ENCODE peak calls at places on chromosome 17, in six cellular contexts. S, M, T, P, H and V are unnamed samples.

GRCh38 chr17:17561408-17562144 is 29.9 kb downstream of the PEMT start:
- DNase-seq in S (no peak), M (peak), T (no peak), P (peak), H (no peak), V (no peak)

GRCh38 chr17:2749784-2750181 is 331 bp upstream of the CCDC92B start:
- DNase-seq in S (peak), M (peak), T (peak), P (peak), H (peak), V (peak)

GRCh38 chr17:70945386-70945785 is 776.1 kb downstream of the KCNJ2 start:
- DNase-seq in S (no peak), M (no peak), T (peak), P (no peak), H (no peak), V (no peak)

GRCh38 chr17:8366231-8366630 is 10.3 kb downstream of the KRABD2 start:
- DNase-seq in S (no peak), M (no peak), T (no peak), P (peak), H (no peak), V (no peak)

GRCh38 chr17:82603981-82604448 is 44.2 kb downstream of the WDR45B start:
- DNase-seq in S (no peak), M (peak), T (no peak), P (no peak), H (no peak), V (peak)

GRCh38 chr17:71118039-71118438 is 948.7 kb downstream of the KCNJ2 start:
- DNase-seq in S (no peak), M (no peak), T (peak), P (peak), H (peak), V (no peak)

GRCh38 chr17:69551212-69552010 is 136.9 kb downstream of the MAP2K6 start:
- DNase-seq in S (no peak), M (no peak), T (no peak), P (peak), H (no peak), V (no peak)

GRCh38 chr17:27986805-27987684 is 55.4 kb upstream of the NLK start:
- DNase-seq in S (no peak), M (no peak), T (no peak), P (no peak), H (no peak), V (no peak)

GRCh38 chr17:29347831-29348281 is 42.3 kb upstream of the TAOK1 start:
- DNase-seq in S (no peak), M (no peak), T (no peak), P (peak), H (no peak), V (no peak)

GRCh38 chr17:75331671-75332070 is 42.4 kb upstream of the SLC25A19 start:
- DNase-seq in S (no peak), M (no peak), T (no peak), P (no peak), H (no peak), V (no peak)

GRCh38 chr17:16977932-16978331 is 6.0 kb upstream of the TNFRSF13B start:
- DNase-seq in S (peak), M (no peak), T (peak), P (no peak), H (no peak), V (no peak)

GRCh38 chr17:45168991-45169752 is 7.5 kb downstream of the HEXIM2 start:
- DNase-seq in S (no peak), M (no peak), T (peak), P (no peak), H (no peak), V (no peak)

GRCh38 chr17:6489016-6489550 is 44.8 kb downstream of the PIMREG start:
- DNase-seq in S (no peak), M (peak), T (no peak), P (no peak), H (no peak), V (no peak)

GRCh38 chr17:77332981-77333685 is 192.4 kb downstream of the SEC14L1 start:
- DNase-seq in S (peak), M (peak), T (no peak), P (peak), H (no peak), V (no peak)

GRCh38 chr17:29621751-29622194 is 939 bp downstream of the CORO6 start:
- DNase-seq in S (no peak), M (no peak), T (no peak), P (no peak), H (no peak), V (no peak)

GRCh38 chr17:48617515-48618365 is 2.6 kb upstream of the HOXB8 start:
- DNase-seq in S (no peak), M (no peak), T (peak), P (no peak), H (no peak), V (no peak)

GRCh38 chr17:39365872-39366271 is 35.6 kb downstream of the FBXL20 start:
- DNase-seq in S (no peak), M (no peak), T (no peak), P (no peak), H (no peak), V (no peak)

GRCh38 chr17:39364236-39365025 is 37.0 kb downstream of the FBXL20 start:
- DNase-seq in S (no peak), M (no peak), T (no peak), P (no peak), H (no peak), V (no peak)

GRCh38 chr17:39360537-39360936 is 40.9 kb downstream of the FBXL20 start:
- DNase-seq in S (no peak), M (no peak), T (no peak), P (no peak), H (no peak), V (no peak)

GRCh38 chr17:39361064-39361463 is 40.4 kb downstream of the FBXL20 start:
- DNase-seq in S (no peak), M (no peak), T (no peak), P (no peak), H (no peak), V (no peak)

GRCh38 chr17:39365252-39365651 is 36.2 kb downstream of the FBXL20 start:
- DNase-seq in S (no peak), M (no peak), T (no peak), P (no peak), H (no peak), V (no peak)
- H3K27ac ChIP-seq in S (peak), M (no peak), T (no peak), P (no peak), H (no peak), V (no peak)

DNA sequence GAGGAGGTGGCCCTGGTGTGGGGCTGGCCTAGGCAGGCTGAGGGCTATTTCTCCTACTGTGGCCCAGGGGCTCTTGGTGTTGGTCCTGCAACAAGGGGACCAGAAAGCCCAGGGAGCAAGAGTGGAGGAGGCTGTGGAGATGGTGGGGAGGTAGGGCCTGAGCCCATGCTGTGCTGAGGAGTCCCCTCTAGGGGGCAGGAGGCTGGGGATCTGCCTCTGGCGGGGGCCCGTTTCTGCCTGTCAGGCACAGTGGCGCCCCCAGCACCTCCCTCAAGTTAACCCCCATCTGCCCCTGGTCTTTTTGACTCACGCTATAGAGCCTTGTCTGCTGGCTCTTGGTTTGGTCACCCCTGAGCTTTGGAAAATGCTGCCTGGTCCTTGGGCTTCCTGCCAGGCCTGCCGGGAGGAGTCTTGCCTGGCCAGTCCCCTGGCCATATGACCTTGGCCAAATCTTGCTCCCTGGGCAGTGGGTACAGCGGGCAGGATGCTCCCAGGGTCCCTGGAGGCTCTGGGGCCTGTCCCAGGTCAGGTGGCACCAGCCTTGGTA is 5.9 kb downstream of the BAIAP2 start:
- DNase-seq in S (no peak), M (no peak), T (peak), P (peak), H (peak), V (no peak)
- H3K27ac ChIP-seq in S (no peak), M (peak), T (no peak), P (peak), H (peak), V (no peak)

DNA sequence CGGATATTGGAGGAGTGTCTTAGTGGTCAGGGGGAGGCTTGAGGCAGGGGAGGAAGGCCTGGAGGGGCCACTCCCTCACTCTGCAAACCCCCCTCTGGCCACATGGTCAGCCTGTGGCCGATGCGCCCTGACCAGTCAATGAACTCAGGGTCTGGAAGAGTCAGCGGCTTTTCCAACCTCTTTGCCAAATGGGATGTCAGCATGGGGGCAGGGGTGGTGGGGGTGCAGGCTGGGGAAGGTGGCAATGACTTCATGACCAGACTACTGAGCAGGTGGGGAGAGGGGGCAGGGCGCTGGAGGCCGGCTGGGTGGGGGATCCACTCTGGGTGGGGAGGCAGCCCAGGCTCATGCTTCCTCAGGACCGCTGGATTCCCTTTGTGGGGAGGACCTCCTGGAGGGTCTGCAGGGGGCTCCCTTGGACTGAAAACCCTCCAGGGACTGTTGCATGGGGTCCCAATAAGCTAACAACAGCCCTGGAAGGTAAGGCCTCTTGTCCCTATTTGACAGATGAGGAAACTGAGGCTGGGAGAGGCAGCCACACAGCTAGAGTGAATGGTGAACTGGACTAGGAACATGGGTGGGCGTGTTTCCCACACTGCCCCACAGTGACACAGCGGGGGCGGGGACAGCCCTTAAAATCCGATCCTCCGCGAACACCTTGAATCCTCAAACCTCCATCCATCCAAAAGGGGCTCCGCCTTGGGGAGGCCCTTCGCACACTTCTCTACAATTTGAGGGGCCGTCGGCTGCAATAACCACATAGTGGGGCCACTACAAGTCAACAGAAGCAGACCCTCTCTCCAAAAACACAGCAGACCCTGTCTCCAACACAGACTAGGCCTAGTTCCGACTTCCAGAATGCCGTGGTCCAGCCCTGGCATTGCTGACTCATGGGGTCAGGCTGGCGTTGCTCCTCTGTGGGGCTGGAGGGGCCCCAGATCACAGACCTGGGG is 81.0 kb upstream of the TOB1 start:
- DNase-seq in S (no peak), M (no peak), T (no peak), P (no peak), H (no peak), V (no peak)
- H3K27ac ChIP-seq in S (no peak), M (peak), T (no peak), P (no peak), H (peak), V (peak)

GRCh38 chr17:42373896-42374295 is 14.3 kb downstream of the STAT3 start:
- DNase-seq in S (no peak), M (no peak), T (no peak), P (no peak), H (no peak), V (no peak)

GRCh38 chr17:42380935-42381334 is 7.3 kb downstream of the STAT3 start:
- DNase-seq in S (no peak), M (no peak), T (no peak), P (no peak), H (no peak), V (no peak)

GRCh38 chr17:42381898-42382297 is 6.3 kb downstream of the STAT3 start:
- DNase-seq in S (no peak), M (no peak), T (no peak), P (no peak), H (no peak), V (no peak)

DNA sequence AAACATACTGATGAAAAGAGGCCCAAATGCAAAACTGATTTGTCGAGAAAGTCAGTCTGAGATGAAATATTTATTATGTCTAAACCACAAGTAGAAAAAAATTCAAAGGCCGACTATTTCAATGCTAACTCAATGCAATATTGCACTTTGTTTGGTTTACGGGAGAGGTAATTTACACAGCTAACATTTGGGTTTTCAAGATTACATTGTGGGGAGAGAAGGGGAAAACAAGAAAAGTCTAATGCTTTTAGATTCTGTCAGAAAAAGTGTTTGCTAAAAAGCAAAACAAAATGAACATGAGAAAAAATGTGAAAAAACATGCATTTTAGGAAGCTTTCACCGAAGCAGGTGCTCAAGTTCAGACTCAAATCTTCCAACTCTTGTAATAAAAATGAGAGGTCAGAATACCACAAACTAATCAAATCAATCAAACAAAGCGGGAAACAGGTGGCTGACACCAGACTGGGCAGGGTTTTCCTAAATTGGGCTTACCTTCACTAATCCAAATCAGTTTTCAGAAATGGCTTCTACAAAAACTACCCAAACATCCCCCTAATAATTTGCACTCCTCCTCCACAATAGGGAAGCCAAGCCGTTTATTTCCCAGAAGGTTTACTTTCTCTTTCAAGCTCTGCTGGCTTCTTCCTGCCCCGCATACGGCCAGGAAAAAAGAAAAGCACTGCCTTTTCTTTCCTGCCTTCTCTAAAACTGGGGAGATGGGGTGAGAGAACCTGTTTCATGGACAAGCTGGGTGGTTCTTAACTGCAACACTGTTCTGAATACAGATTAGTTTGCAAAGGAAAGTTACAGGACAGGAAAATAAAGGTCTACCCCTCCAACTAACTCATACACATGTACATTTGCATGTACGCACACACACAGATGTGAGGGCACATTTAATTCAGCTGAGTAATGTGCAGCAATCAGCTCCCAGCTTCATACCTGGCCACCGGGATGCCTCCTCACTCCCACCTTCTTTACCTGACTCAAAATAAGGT is 9.3 kb downstream of the STAT3 start:
- DNase-seq in S (no peak), M (no peak), T (peak), P (no peak), H (no peak), V (no peak)
- H3K27ac ChIP-seq in S (peak), M (peak), T (peak), P (no peak), H (peak), V (peak)

GRCh38 chr17:62150471-62150870 is 85.4 kb upstream of the MED13 start:
- DNase-seq in S (no peak), M (no peak), T (no peak), P (no peak), H (no peak), V (no peak)
- H3K27ac ChIP-seq in S (no peak), M (no peak), T (no peak), P (no peak), H (no peak), V (no peak)

DNA sequence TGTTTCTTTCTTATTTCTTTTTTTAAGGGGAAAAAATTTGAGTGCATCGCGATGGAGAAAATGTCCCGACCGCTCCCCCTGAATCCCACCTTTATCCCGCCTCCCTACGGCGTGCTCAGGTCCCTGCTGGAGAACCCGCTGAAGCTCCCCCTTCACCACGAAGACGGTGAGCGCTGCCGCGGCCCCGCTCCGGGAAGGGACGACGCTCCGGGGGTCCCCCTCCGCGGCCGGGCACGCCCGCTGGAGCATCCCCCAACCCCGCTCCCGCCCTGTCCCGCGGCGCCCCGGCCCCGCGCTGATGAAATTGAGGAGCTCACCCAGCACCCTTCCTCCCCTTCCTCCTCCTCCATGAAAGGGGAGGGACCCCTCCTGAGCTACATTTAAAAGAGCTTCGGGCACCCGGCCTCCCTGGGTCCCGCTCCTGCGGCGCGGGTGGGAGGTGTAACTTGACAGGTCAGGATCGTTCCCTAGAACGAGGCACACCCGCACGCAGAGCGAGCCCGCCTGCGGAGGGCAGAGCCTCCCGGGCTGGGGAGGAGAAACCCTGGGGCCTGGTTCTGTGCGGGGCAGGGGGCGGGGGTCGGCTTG is 768 bp downstream of the HLF start:
- DNase-seq in S (no peak), M (peak), T (peak), P (no peak), H (no peak), V (no peak)
- H3K27ac ChIP-seq in S (no peak), M (peak), T (no peak), P (no peak), H (peak), V (peak)

GRCh38 chr17:78547035-78547434 is 30.2 kb downstream of the DNAH17 start:
- DNase-seq in S (no peak), M (no peak), T (no peak), P (no peak), H (no peak), V (no peak)
- H3K27ac ChIP-seq in S (no peak), M (no peak), T (no peak), P (no peak), H (no peak), V (no peak)

GRCh38 chr17:39953471-39953888 is 9.3 kb upstream of the GSDMA start:
- DNase-seq in S (no peak), M (no peak), T (no peak), P (no peak), H (no peak), V (no peak)

GRCh38 chr17:39952665-39953470 is 9.9 kb upstream of the GSDMA start:
- DNase-seq in S (peak), M (peak), T (peak), P (peak), H (peak), V (peak)

GRCh38 chr17:39950871-39951348 is 11.9 kb upstream of the GSDMA start:
- DNase-seq in S (no peak), M (no peak), T (no peak), P (no peak), H (no peak), V (no peak)

GRCh38 chr17:39954876-39955275 is 7.9 kb upstream of the GSDMA start:
- DNase-seq in S (no peak), M (no peak), T (peak), P (no peak), H (no peak), V (no peak)

GRCh38 chr17:39951924-39952664 is 10.7 kb upstream of the GSDMA start:
- DNase-seq in S (no peak), M (peak), T (no peak), P (no peak), H (no peak), V (no peak)
- H3K27ac ChIP-seq in S (peak), M (peak), T (peak), P (no peak), H (peak), V (peak)

DNA sequence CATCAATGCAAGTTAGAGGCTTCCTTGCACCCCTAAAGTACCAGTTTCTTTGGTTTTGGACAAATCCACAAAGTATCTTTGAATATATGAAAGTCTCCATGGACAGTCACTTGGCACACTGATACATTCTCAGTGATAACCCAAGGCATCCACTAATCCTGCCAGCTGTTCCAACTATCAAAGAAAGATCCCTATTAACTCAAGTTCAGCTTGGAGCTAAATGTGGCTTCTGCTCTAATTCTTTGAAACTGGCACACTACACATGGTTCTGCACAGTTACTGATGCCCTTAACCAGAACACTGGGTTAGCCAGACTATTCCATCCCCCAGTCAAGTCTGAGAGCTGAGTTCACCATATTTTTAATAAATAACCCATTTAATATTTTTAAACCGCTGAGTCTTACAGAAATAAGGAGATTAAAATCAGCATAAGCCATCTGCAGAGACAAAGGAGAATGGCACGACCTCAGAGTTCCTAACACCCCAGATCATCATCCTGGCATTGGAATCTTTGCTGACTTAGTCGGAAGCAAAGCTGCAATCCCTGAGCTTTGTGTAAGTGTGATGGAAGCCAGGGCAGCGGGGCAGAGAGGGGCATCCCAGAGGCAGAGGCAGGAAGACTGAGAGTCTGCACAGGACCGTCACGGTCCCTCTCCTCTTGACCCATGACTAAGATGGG is 6.3 kb downstream of the CACNG1 start:
- DNase-seq in S (no peak), M (no peak), T (no peak), P (no peak), H (no peak), V (no peak)
- H3K27ac ChIP-seq in S (no peak), M (no peak), T (no peak), P (no peak), H (no peak), V (no peak)